ENCODE peak calls at places on chromosomes 1 and 21, in five cellular contexts. I is neuronal stem cell, M is lower lobe of right lung, C is fibroblast of lung, A is kidney. Z is an unnamed sample.

GRCh38 chr21:44050276-44050675 is 38.2 kb downstream of the TRAPPC10 start:
- DNase-seq in C (no peak), I (no peak), A (no peak), M (peak; percentile 63), Z (no peak)

GRCh38 chr1:174135200-174135599 is 24.1 kb upstream of the RABGAP1L start:
- DNase-seq in I (no peak), A (no peak), M (no peak), C (no peak), Z (no peak)

GRCh38 chr21:44271558-44271957 is 9.9 kb upstream of the DNMT3L start:
- DNase-seq in I (no peak), C (no peak), A (peak; percentile 51), M (no peak), Z (no peak)

GRCh38 chr1:22598736-22599135 is 35.4 kb downstream of the EPHA8 start:
- DNase-seq in C (no peak), M (peak; percentile 36), I (no peak), A (no peak), Z (no peak)

GRCh38 chr1:181140398-181140797 is 51.9 kb downstream of the IER5 start:
- DNase-seq in A (no peak), M (no peak), I (no peak), C (no peak), Z (no peak)

GRCh38 chr1:209808059-209808494 is 2.1 kb upstream of the IRF6 start:
- DNase-seq in A (peak; percentile 80), I (no peak), C (peak; percentile 92), M (peak; percentile 38), Z (no peak)

GRCh38 chr1:7549277-7549676 is 221.8 kb upstream of the VAMP3 start:
- DNase-seq in A (peak; percentile 74), M (peak; percentile 36), I (no peak), C (peak; percentile 50), Z (no peak)

GRCh38 chr1:66624412-66625060 is 90.6 kb downstream of the SGIP1 start:
- DNase-seq in C (peak; percentile 24), M (no peak), I (no peak), A (no peak), Z (no peak)

GRCh38 chr1:28378906-28379305 is 9.4 kb downstream of the PHACTR4 start:
- DNase-seq in M (no peak), I (no peak), C (no peak), A (no peak), Z (no peak)

GRCh38 chr1:215040190-215040589 is 42.3 kb upstream of the KCNK2 start:
- DNase-seq in A (no peak), C (no peak), M (no peak), I (no peak), Z (no peak)

GRCh38 chr21:20789696-20790095 is 208.5 kb upstream of the NCAM2 start:
- DNase-seq in C (peak; percentile 39), M (no peak), I (no peak), A (no peak), Z (no peak)

DNA sequence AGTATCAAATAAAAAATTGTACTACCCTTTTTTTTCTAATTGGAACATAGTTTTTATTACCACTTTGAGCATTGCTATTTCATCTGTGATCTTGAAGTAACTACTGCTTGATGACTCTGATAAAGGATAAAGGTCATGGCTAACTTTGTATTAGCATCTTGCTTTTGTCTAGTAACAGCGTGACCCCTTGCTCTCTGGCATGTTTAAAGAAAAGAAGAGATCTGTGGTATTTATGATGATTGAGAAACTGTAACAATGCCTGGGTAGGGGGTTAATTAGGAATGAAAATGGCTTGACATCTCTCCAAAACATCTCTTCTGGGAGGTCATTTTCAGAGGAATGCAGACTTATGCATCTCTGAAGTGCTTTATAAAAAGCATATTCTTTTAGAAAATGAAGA is 208.1 kb upstream of the NCAM2 start:
- DNase-seq in M (no peak), A (no peak), C (no peak), I (peak; percentile 8), Z (no peak)
- H3K4me3 ChIP-seq in M (no peak overlapping the region), A (no peak overlapping the region), C (no peak overlapping the region), I (no peak overlapping the region), Z (no peak overlapping the region)

GRCh38 chr1:116493036-116493435 is 77.8 kb downstream of the CD58 start:
- DNase-seq in A (no peak), I (no peak), C (no peak), M (no peak), Z (no peak)
- H3K4me3 ChIP-seq in A (peak overlapping the region; percentile 61), I (no peak overlapping the region), C (no peak overlapping the region), M (no peak overlapping the region), Z (no peak overlapping the region)

DNA sequence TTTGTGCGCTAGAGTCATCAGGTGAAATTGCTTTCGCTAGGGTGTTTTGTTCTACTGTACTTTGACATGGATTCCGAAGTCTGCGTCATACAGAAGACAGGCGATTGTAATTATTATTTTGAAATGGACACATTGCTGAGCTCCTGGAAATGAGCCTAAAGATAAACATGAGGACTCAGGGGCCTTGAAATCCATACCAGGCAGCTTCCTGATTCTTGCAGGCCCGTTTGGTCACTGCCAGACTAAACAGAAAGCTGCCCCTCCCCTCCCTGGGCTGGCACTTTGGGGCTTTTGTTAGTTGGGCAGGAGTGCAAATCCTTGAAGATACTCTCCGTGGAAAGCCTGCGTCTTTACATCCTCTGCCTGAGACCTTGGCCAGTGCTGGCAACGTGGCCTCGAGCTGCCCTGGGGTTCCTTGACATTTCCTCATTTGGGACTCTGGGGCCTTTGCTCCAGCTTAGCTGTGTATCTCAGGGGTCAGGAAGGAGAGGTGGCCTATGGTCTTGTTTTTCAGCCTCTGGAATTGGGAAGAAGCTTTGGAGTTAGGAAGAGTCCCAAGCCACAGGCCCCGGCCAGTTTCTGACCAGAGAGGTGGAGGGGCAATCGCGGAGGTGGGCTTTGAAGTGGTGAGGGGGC is 26.9 kb upstream of the KCNE2 start:
- DNase-seq in A (peak; percentile 29), M (no peak), C (peak; percentile 77), I (no peak), Z (no peak)
- H3K4me3 ChIP-seq in A (no peak overlapping the region), M (no peak overlapping the region), C (no peak overlapping the region), I (no peak overlapping the region), Z (no peak overlapping the region)

GRCh38 chr1:155982106-155982505 is 3.8 kb upstream of the ARHGEF2 start:
- DNase-seq in A (no peak), I (no peak), C (no peak), M (no peak), Z (no peak)
- H3K4me3 ChIP-seq in A (no peak overlapping the region), I (no peak overlapping the region), C (peak overlapping the region; percentile 12), M (peak overlapping the region; percentile 94), Z (peak overlapping the region; percentile 91)

DNA sequence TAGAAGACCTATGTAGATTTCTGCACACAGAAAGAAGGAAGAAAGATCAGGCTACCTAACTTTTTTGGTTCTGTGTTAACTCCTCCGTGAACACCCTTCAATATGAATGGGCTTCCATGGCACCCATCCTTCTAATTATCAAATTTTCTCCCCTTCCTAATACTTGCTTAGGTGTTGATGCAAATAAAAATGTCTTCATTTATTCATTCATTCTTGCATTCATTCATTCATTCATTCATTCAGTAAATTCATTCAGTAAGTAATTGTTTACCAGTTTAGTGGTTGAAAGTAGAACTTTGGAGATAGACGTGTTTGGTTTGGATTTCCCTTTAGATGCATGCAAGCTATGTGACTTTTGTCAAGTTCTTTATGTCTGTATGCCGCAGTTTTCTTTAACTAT is 4.6 kb downstream of the CHI3L2 start:
- DNase-seq in A (no peak), M (no peak), C (no peak), I (no peak), Z (no peak)
- H3K4me3 ChIP-seq in A (no peak overlapping the region), M (no peak overlapping the region), C (no peak overlapping the region), I (no peak overlapping the region), Z (no peak overlapping the region)

DNA sequence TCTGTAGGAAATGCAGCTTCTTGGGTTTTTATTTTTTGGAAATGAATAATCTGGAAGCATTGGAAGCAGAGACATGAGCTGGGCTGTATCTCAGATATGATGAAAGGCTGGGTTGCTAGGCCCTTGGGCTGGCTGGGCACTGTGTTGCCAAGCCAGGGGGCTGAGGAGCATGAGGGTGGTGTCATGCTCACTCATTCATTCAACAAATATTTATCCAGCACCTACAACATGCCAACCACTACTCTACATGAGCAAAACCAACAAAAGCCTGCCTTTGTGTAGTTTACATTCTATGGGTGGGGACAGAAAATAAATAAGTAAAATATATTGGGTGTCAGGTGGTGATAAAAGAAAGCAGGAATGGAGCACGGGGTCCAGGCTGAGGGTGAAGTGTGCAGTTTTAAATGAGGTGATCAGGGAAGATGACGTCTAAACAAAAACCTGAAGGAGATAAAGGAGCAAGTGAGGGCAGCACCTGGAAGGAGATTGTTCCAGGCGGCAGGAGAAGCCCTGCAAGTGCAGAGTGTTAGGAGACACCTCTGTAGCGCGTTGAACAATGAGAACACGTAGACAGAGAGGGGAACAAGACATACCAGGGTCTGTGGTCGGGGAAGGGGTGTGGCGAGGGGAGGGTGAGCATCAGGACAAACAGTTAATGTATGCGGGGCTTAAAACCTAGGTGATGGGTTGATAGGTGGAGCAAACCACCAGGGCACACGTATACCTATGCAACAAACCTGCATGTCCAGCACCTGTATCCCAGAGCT is 10.9 kb downstream of the TAGLN2 start:
- DNase-seq in I (no peak), A (no peak), C (no peak), M (no peak), Z (no peak)
- H3K4me3 ChIP-seq in I (no peak overlapping the region), A (no peak overlapping the region), C (no peak overlapping the region), M (no peak overlapping the region), Z (no peak overlapping the region)